ENCODE peak calls at places on chromosome 18, in seven cellular contexts. L is HCT116, T is endodermal cell, C is esophagus squamous epithelium, U is Caco-2, B is heart left ventricle, N is left ventricle myocardium inferior. E is an unnamed sample. For H3K4me1, the result is how much of the 10 kb centered on the place peaks cover.

GRCh38 chr18:7658701-7659100 is 91.6 kb downstream of the PTPRM start:
- DNase-seq in L (no peak), T (no peak), C (no peak), U (no peak), B (no peak), N (no peak), E (no peak)

GRCh38 chr18:52340466-52341378 is 725 bp downstream of the DCC start:
- DNase-seq in L (no peak), T (no peak), C (no peak), U (no peak), B (no peak), N (no peak), E (no peak)

GRCh38 chr18:23650963-23651927 is 11.5 kb downstream of the ANKRD29 start:
- DNase-seq in L (no peak), T (no peak), C (no peak), U (peak), B (no peak), N (no peak), E (no peak)

GRCh38 chr18:13455960-13456471 is 237.5 kb downstream of the LDLRAD4 start:
- DNase-seq in L (no peak), T (no peak), C (no peak), U (no peak), B (no peak), N (no peak), E (no peak)

GRCh38 chr18:3014501-3015202 is 1.7 kb upstream of the LPIN2 start:
- DNase-seq in L (no peak), T (no peak), C (no peak), U (no peak), B (no peak), N (no peak), E (no peak)

GRCh38 chr18:7116832-7117389 is 686 bp downstream of the LAMA1 start:
- DNase-seq in L (no peak), T (peak), C (no peak), U (no peak), B (no peak), N (no peak), E (no peak)

GRCh38 chr18:58241877-58242276 is 197.9 kb downstream of the NEDD4L start:
- DNase-seq in L (no peak), T (no peak), C (no peak), U (no peak), B (no peak), N (no peak), E (no peak)

GRCh38 chr18:22031581-22031980 is 137.8 kb upstream of the GATA6 start:
- DNase-seq in L (no peak), T (no peak), C (no peak), U (peak), B (no peak), N (no peak), E (no peak)

GRCh38 chr18:44988821-44989587 is 308.3 kb downstream of the SETBP1 start:
- DNase-seq in L (no peak), T (no peak), C (no peak), U (no peak), B (no peak), N (no peak), E (no peak)

GRCh38 chr18:62105373-62105772 is 81.5 kb downstream of the PIGN start:
- DNase-seq in L (no peak), T (no peak), C (no peak), U (no peak), B (no peak), N (no peak), E (no peak)

GRCh38 chr18:2994603-2995432 is 18.1 kb downstream of the LPIN2 start:
- DNase-seq in L (no peak), T (peak), C (peak), U (peak), B (no peak), N (no peak), E (no peak)

GRCh38 chr18:22483407-22483806 is 65.7 kb upstream of the CTAGE1 start:
- DNase-seq in L (no peak), T (no peak), C (no peak), U (no peak), B (no peak), N (no peak), E (no peak)

GRCh38 chr18:13570856-13571495 is 155.4 kb downstream of the FAM210A start:
- DNase-seq in L (no peak), T (no peak), C (no peak), U (no peak), B (no peak), N (no peak), E (no peak)

GRCh38 chr18:74604774-74605173 is 7.1 kb downstream of the ZNF407 start:
- DNase-seq in L (no peak), T (no peak), C (no peak), U (no peak), B (no peak), N (no peak), E (no peak)

GRCh38 chr18:26536664-26537063 is 11.7 kb downstream of the KCTD1 start:
- DNase-seq in L (no peak), T (no peak), C (no peak), U (no peak), B (no peak), N (no peak), E (no peak)

GRCh38 chr18:8946046-8946838 is 156.3 kb upstream of the NDUFV2 start:
- DNase-seq in L (no peak), T (no peak), C (no peak), U (no peak), B (no peak), N (no peak), E (no peak)

GRCh38 chr18:44067201-44067600 is 613.5 kb upstream of the SETBP1 start:
- DNase-seq in L (no peak), T (no peak), C (no peak), U (no peak), B (no peak), N (no peak), E (no peak)

GRCh38 chr18:24631238-24632025 is 171.0 kb downstream of the HRH4 start:
- DNase-seq in L (no peak), T (peak), C (no peak), U (no peak), B (peak), N (peak), E (no peak)

GRCh38 chr18:6859676-6860422 is 130.3 kb downstream of the ARHGAP28 start:
- DNase-seq in L (no peak), T (no peak), C (no peak), U (no peak), B (no peak), N (no peak), E (no peak)

GRCh38 chr18:62715439-62715792 is at the start of gene PHLPP1:
- DNase-seq in L (no peak), T (no peak), C (no peak), U (no peak), B (no peak), N (no peak), E (no peak)

GRCh38 chr18:62651276-62652031 is 63.9 kb upstream of the PHLPP1 start:
- DNase-seq in L (no peak), T (no peak), C (no peak), U (no peak), B (no peak), N (no peak), E (no peak)

GRCh38 chr18:46723856-46724415 is 32.9 kb downstream of the ST8SIA5 start:
- DNase-seq in L (no peak), T (peak), C (no peak), U (no peak), B (no peak), N (no peak), E (no peak)

GRCh38 chr18:57755473-57756067 is 47.5 kb downstream of the ATP8B1 start:
- DNase-seq in L (no peak), T (no peak), C (no peak), U (no peak), B (no peak), N (no peak), E (no peak)

GRCh38 chr18:26685438-26686173 is 137.3 kb upstream of the KCTD1 start:
- DNase-seq in L (no peak), T (peak), C (no peak), U (no peak), B (no peak), N (no peak), E (no peak)

GRCh38 chr18:274313-274712 is 6.5 kb upstream of the THOC1 start:
- DNase-seq in L (no peak), T (no peak), C (no peak), U (no peak), B (no peak), N (no peak), E (no peak)

DNA sequence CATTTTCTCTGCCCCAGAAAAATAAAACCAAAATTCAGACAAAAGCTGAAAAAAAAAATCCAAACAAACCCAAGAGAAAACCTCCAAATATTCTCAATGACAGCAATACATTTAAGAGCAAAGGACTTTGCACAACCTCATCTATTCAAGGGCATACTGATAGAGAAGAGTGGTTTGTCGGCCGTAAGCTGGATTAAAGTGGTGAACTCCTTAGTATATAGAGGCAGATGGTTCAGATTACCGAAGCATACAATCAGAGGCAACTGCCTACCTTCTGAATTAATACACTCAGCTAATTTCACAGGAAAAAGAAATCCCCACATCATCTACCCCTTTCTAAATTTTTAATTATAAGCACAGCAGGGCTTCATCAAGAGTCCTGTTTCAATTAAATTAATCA is at the start of gene CPLX4:
- DNase-seq in L (no peak), T (no peak), C (no peak), U (no peak), B (no peak), N (no peak), E (no peak)
- H3K4me1 ChIP-seq in L (under half), T (under half), C (under half), U (under half), B (under half), N (under half), E (under half)

GRCh38 chr18:79250236-79250993 is 145.3 kb upstream of the NFATC1 start:
- DNase-seq in L (no peak), T (no peak), C (no peak), U (no peak), B (no peak), N (no peak), E (no peak)

GRCh38 chr18:79248495-79249078 is 147.1 kb upstream of the NFATC1 start:
- DNase-seq in L (no peak), T (no peak), C (no peak), U (no peak), B (no peak), N (no peak), E (no peak)

GRCh38 chr18:79245517-79246001 is 150.2 kb upstream of the NFATC1 start:
- DNase-seq in L (peak), T (no peak), C (peak), U (no peak), B (no peak), N (no peak), E (peak)

GRCh38 chr18:79242246-79242645 is 153.5 kb upstream of the NFATC1 start:
- DNase-seq in L (no peak), T (no peak), C (no peak), U (no peak), B (no peak), N (no peak), E (no peak)

GRCh38 chr18:79246309-79247108 is 149.2 kb upstream of the NFATC1 start:
- DNase-seq in L (peak), T (peak), C (peak), U (peak), B (peak), N (peak), E (peak)
- H3K4me1 ChIP-seq in L (under half), T (under half), C (under half), U (under half), B (under half), N (under half), E (under half)

DNA sequence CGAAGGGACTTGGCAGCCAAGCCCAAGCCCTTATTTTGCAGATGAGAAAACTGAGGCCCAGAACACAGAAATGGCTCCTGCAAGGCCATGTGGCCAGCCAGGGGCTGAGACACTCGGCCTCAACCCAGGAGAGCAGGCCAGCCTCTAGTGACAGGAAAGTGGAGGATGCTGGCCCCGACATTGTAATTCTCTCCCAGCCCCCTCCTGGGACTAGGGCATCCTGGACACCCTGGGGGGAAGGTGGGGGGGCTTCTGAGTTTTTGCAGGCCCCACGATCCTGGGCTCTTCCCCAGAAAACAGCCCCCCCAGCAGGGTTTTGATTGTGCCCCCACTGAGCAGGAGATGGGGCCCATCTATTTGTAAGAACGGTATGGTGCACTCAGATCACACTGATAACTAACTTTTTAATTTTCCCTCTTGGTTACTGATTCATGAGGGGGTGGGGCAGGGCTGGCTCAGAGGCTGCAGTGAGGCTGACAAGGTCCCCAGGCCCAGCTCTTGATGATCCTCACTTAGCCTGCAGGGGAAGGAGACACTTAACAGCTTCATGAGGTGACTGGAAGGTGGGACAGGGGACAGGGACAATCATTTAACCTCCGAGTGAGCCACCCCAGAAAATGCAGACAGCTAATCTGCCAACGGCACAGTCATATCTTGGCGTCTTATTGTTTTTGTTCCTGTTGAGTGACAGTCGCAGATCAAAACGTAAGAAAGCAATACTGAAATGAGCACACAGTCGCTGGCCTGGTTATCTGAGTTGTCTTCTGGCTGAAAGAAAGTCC is 18.9 kb downstream of the SMAD7 start:
- DNase-seq in L (no peak), T (no peak), C (no peak), U (no peak), B (no peak), N (no peak), E (no peak)
- H3K4me1 ChIP-seq in L (half or more), T (half or more), C (half or more), U (under half), B (half or more), N (half or more), E (half or more)

DNA sequence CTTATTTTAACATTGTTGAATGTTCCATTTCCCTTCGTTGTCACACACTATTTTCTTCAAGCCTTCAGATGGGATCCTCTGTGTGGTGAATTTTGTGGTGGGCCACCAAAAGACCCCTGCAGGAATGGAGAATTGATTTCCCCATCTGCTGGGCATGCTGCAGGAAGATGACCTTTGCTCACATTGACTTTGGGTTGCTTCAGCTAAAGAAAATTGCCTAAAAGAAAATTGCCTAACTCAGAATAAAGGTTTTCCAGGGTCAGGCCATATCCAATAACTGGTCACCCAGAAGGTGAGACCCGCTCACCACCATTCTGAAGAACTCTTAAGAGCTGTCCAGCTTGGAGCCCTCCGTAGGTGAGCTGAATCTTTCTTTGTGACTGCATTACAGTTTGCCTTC is 192.5 kb downstream of the CDH7 start:
- DNase-seq in L (no peak), T (no peak), C (no peak), U (no peak), B (no peak), N (no peak), E (no peak)
- H3K4me1 ChIP-seq in L (under half), T (under half), C (under half), U (under half), B (under half), N (under half), E (under half)

DNA sequence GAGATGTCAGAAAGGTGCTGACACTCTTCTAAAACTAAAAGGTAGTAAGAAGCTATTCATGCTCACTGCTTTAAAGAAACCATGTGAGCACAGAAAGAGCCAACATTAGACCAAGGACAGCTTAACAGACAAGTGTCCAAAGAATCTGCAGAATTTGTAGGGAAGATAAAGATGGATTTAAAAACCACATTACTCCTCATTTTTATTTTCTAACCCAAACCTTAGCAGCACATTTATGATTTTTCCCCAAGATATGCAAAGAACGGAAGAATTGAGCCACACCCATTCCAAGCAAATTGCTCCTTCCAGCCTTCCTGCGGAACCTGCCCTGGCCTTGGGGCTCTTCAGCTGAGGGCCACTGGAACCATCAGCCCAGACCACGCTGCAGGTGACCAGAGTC is 26.9 kb downstream of the MBP start:
- DNase-seq in L (no peak), T (no peak), C (no peak), U (no peak), B (no peak), N (no peak), E (no peak)
- H3K4me1 ChIP-seq in L (half or more), T (under half), C (under half), U (under half), B (under half), N (half or more), E (half or more)

GRCh38 chr18:4130734-4131719 is 324.1 kb downstream of the DLGAP1 start:
- DNase-seq in L (no peak), T (no peak), C (no peak), U (no peak), B (no peak), N (no peak), E (no peak)

GRCh38 chr18:4125246-4125938 is 329.7 kb downstream of the DLGAP1 start:
- DNase-seq in L (no peak), T (peak), C (no peak), U (no peak), B (no peak), N (peak), E (no peak)

GRCh38 chr18:4126939-4127338 is 328.2 kb downstream of the DLGAP1 start:
- DNase-seq in L (no peak), T (no peak), C (no peak), U (no peak), B (no peak), N (no peak), E (no peak)

GRCh38 chr18:4125939-4126250 is 329.2 kb downstream of the DLGAP1 start:
- DNase-seq in L (no peak), T (no peak), C (no peak), U (no peak), B (no peak), N (no peak), E (no peak)
- H3K4me1 ChIP-seq in L (under half), T (under half), C (under half), U (under half), B (under half), N (under half), E (under half)

DNA sequence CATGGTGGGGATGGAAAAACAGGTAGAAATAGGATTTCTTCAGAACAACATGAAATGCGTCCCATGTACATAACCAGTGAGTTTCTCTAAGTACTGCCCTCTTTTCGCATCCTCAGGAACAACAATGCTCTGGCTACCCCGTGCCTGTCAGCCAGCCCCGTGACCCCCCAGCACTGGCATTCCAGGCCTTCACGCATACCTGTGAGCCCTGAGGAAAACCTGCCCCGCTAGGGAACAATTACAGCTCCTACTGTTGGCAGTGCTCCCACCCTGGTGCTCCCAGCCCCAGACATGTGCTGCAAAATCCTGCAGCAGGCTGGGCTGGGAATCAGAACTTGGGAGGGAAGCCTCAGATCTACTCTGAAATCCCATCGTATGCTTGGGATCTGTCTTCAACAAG is 9.1 kb downstream of the SMAD7 start:
- DNase-seq in L (no peak), T (no peak), C (no peak), U (no peak), B (no peak), N (no peak), E (no peak)
- H3K4me1 ChIP-seq in L (half or more), T (half or more), C (under half), U (half or more), B (half or more), N (half or more), E (half or more)

E was measured in lower lobe of right lung.